ENCODE peak calls at places on chromosomes 3 and 15, in six cellular contexts. H is nephron progenitor cell, T is NCI-H345, G is activated gamma-delta T cell treated with Interleukin-2 at 50 U/mL for 16 hours, X is ACHN, A is caudate nucleus. F is an unnamed sample.

GRCh38 chr15:84816694-84817460 is at the start of gene ALPK3:
- DNase-seq in H (peak), T (no peak), G (no peak), X (no peak), A (no peak), F (no peak)

GRCh38 chr3:155078959-155079794 is 942 bp upstream of the MME start:
- DNase-seq in H (no peak), T (no peak), G (peak), X (no peak), A (no peak), F (no peak)

GRCh38 chr3:51024765-51025681 is 350.3 kb downstream of the DOCK3 start:
- DNase-seq in H (no peak), T (no peak), G (peak), X (no peak), A (no peak), F (no peak)

GRCh38 chr15:34732430-34732829 is 22.4 kb downstream of the GJD2 start:
- DNase-seq in H (no peak), T (no peak), G (no peak), X (no peak), A (no peak), F (no peak)

GRCh38 chr3:113802795-113803455 is 35.7 kb upstream of the GRAMD1C start:
- DNase-seq in H (no peak), T (no peak), G (no peak), X (no peak), A (no peak), F (no peak)

GRCh38 chr3:160023476-160023875 is 34.8 kb downstream of the IL12A start:
- DNase-seq in H (no peak), T (no peak), G (no peak), X (no peak), A (no peak), F (no peak)

GRCh38 chr3:72274511-72275295 is 489.8 kb upstream of the PROK2 start:
- DNase-seq in H (peak), T (peak), G (peak), X (no peak), A (no peak), F (no peak)

GRCh38 chr3:77945320-77945719 is 905.4 kb downstream of the ROBO2 start:
- DNase-seq in H (no peak), T (no peak), G (no peak), X (no peak), A (no peak), F (no peak)

GRCh38 chr15:101255615-101256350 is 3.9 kb upstream of the CHSY1 start:
- DNase-seq in H (no peak), T (no peak), G (no peak), X (no peak), A (no peak), F (no peak)

GRCh38 chr15:28184166-28184565 is 85.1 kb upstream of the OCA2 start:
- DNase-seq in H (no peak), T (no peak), G (no peak), X (no peak), A (no peak), F (no peak)

GRCh38 chr15:71168163-71168832 is 53.0 kb downstream of the THSD4 start:
- DNase-seq in H (no peak), T (no peak), G (no peak), X (no peak), A (no peak), F (no peak)

GRCh38 chr15:45831787-45832186 is 197.0 kb downstream of the SQOR start:
- DNase-seq in H (no peak), T (no peak), G (no peak), X (no peak), A (no peak), F (no peak)

GRCh38 chr3:4750306-4751056 is 228.8 kb upstream of the BHLHE40 start:
- DNase-seq in H (no peak), T (no peak), G (no peak), X (peak), A (no peak), F (no peak)

GRCh38 chr3:111725706-111726105 is 130.6 kb upstream of the ZBED2 start:
- DNase-seq in H (no peak), T (no peak), G (no peak), X (no peak), A (no peak), F (no peak)

GRCh38 chr3:157513585-157513984 is 10.4 kb upstream of the VEPH1 start:
- DNase-seq in H (no peak), T (no peak), G (no peak), X (no peak), A (no peak), F (no peak)

GRCh38 chr3:109687626-109688025 is 350.3 kb upstream of the DPPA4 start:
- DNase-seq in H (no peak), T (no peak), G (no peak), X (no peak), A (no peak), F (no peak)

GRCh38 chr3:136336329-136337100 is 86.4 kb downstream of the PCCB start:
- DNase-seq in H (no peak), T (no peak), G (no peak), X (no peak), A (no peak), F (no peak)

GRCh38 chr15:51368751-51369450 is 27.4 kb downstream of the GLDN start:
- DNase-seq in H (no peak), T (no peak), G (no peak), X (no peak), A (no peak), F (no peak)

GRCh38 chr3:58608648-58609047 is 31.5 kb upstream of the FAM107A start:
- DNase-seq in H (no peak), T (peak), G (no peak), X (peak), A (no peak), F (no peak)

GRCh38 chr3:98339031-98339430 is 14.6 kb upstream of the OR5K4 start:
- DNase-seq in H (no peak), T (no peak), G (no peak), X (no peak), A (no peak), F (no peak)

GRCh38 chr3:11476814-11477213 is 166.9 kb downstream of the VGLL4 start:
- DNase-seq in H (no peak), T (peak), G (no peak), X (no peak), A (no peak), F (no peak)

GRCh38 chr3:139654637-139655365 is 23.0 kb downstream of the NMNAT3 start:
- DNase-seq in H (no peak), T (peak), G (no peak), X (no peak), A (no peak), F (no peak)

GRCh38 chr3:127753898-127754410 is 68.4 kb downstream of the MGLL start:
- DNase-seq in H (no peak), T (no peak), G (no peak), X (no peak), A (no peak), F (no peak)

GRCh38 chr15:63331456-63331855 is 50.2 kb downstream of the CA12 start:
- DNase-seq in H (no peak), T (no peak), G (no peak), X (no peak), A (no peak), F (peak)

GRCh38 chr3:156728267-156728985 is 54.0 kb downstream of the TIPARP start:
- DNase-seq in H (no peak), T (peak), G (no peak), X (no peak), A (no peak), F (no peak)

GRCh38 chr3:41060106-41060505 is 139.2 kb upstream of the CTNNB1 start:
- DNase-seq in H (no peak), T (no peak), G (no peak), X (no peak), A (no peak), F (no peak)

GRCh38 chr3:45985532-45986302 is 9.9 kb downstream of the FYCO1 start:
- DNase-seq in H (no peak), T (no peak), G (no peak), X (no peak), A (no peak), F (no peak)

GRCh38 chr3:149382091-149382467 is 4.6 kb upstream of the TM4SF1 start:
- DNase-seq in H (no peak), T (no peak), G (no peak), X (no peak), A (no peak), F (no peak)

GRCh38 chr3:11150256-11150655 is 4.0 kb upstream of the HRH1 start:
- DNase-seq in H (no peak), T (no peak), G (no peak), X (no peak), A (no peak), F (no peak)

GRCh38 chr3:32220006-32220405 is 18.5 kb upstream of the CMTM8 start:
- DNase-seq in H (no peak), T (no peak), G (no peak), X (no peak), A (no peak), F (no peak)

GRCh38 chr15:95742256-95742655 is 588.2 kb upstream of the NR2F2 start:
- DNase-seq in H (no peak), T (no peak), G (no peak), X (no peak), A (no peak), F (no peak)

GRCh38 chr3:88195951-88196434 is 46.2 kb downstream of the C3orf38 start:
- DNase-seq in H (no peak), T (no peak), G (no peak), X (no peak), A (no peak), F (no peak)

GRCh38 chr3:53949541-53949940 is 57.9 kb upstream of the SELENOK start:
- DNase-seq in H (no peak), T (peak), G (no peak), X (no peak), A (no peak), F (no peak)

GRCh38 chr3:177483182-177483967 is 286.1 kb upstream of the TBL1XR1 start:
- DNase-seq in H (no peak), T (no peak), G (no peak), X (peak), A (no peak), F (peak)

GRCh38 chr3:182212479-182213076 is 500.9 kb downstream of the SOX2 start:
- DNase-seq in H (no peak), T (peak), G (no peak), X (peak), A (no peak), F (no peak)

GRCh38 chr15:62547584-62547983 is 382.5 kb upstream of the C2CD4B start:
- DNase-seq in H (no peak), T (no peak), G (no peak), X (no peak), A (no peak), F (no peak)

F was measured in ecto neural progenitor cell.